ENCODE peak calls at places on chromosomes 12 and 14, in six cellular contexts. V, T, O, R, F and X are unnamed samples.

GRCh38 chr12:19946549-19946948 is 421.8 kb upstream of the PDE3A start:
- DNase-seq in V (peak), T (peak), O (no peak), R (no peak), F (peak), X (no peak)

GRCh38 chr14:22821193-22822016 is 6.2 kb upstream of the SLC7A7 start:
- DNase-seq in V (no peak), T (no peak), O (no peak), R (no peak), F (no peak), X (no peak)

GRCh38 chr14:74829238-74829637 is 46.7 kb downstream of the PROX2 start:
- DNase-seq in V (no peak), T (no peak), O (no peak), R (no peak), F (no peak), X (no peak)

GRCh38 chr12:95396849-95397498 is 77.0 kb upstream of the METAP2 start:
- DNase-seq in V (peak), T (peak), O (no peak), R (no peak), F (peak), X (peak)

GRCh38 chr12:57758566-57759359 is 3.9 kb downstream of the MARCHF9 start:
- DNase-seq in V (no peak), T (no peak), O (no peak), R (no peak), F (no peak), X (no peak)

GRCh38 chr12:6829532-6830220 is 1.5 kb downstream of the P3H3 start:
- DNase-seq in V (peak), T (no peak), O (no peak), R (no peak), F (peak), X (no peak)

GRCh38 chr14:44279357-44279756 is 227.7 kb downstream of the FSCB start:
- DNase-seq in V (no peak), T (no peak), O (no peak), R (no peak), F (no peak), X (no peak)

GRCh38 chr12:86712425-86712843 is 456.2 kb upstream of the MGAT4C start:
- DNase-seq in V (peak), T (peak), O (no peak), R (no peak), F (peak), X (peak)

GRCh38 chr12:2836576-2836975 is 1.7 kb upstream of the NRIP2 start:
- DNase-seq in V (no peak), T (no peak), O (no peak), R (no peak), F (no peak), X (no peak)

GRCh38 chr12:84551373-84551772 is 361.2 kb downstream of the SLC6A15 start:
- DNase-seq in V (no peak), T (no peak), O (no peak), R (no peak), F (no peak), X (no peak)

GRCh38 chr12:56461235-56462159 is 6.9 kb upstream of the SPRYD4 start:
- DNase-seq in V (peak), T (peak), O (no peak), R (no peak), F (peak), X (no peak)

GRCh38 chr12:87428701-87429277 is 600.4 kb downstream of the C12orf50 start:
- DNase-seq in V (peak), T (peak), O (no peak), R (no peak), F (peak), X (no peak)

GRCh38 chr12:106138279-106138645 is 492 bp downstream of the NUAK1 start:
- DNase-seq in V (no peak), T (no peak), O (no peak), R (no peak), F (no peak), X (peak)

GRCh38 chr14:104753528-104754212 is 723 bp downstream of the SIVA1 start:
- DNase-seq in V (no peak), T (peak), O (no peak), R (no peak), F (no peak), X (no peak)

GRCh38 chr12:57087689-57088441 is 1.0 kb upstream of the NAB2 start:
- DNase-seq in V (peak), T (peak), O (peak), R (peak), F (peak), X (peak)

GRCh38 chr12:27083861-27084271 is 1.5 kb upstream of the C12orf71 start:
- DNase-seq in V (peak), T (peak), O (no peak), R (peak), F (peak), X (no peak)

GRCh38 chr14:86050072-86050683 is 520.2 kb downstream of the FLRT2 start:
- DNase-seq in V (no peak), T (no peak), O (no peak), R (no peak), F (no peak), X (no peak)

GRCh38 chr14:101123639-101124525 is 220.4 kb upstream of the RTL1 start:
- DNase-seq in V (no peak), T (no peak), O (no peak), R (peak), F (peak), X (no peak)

GRCh38 chr12:39638178-39638577 is 18.6 kb upstream of the ABCD2 start:
- DNase-seq in V (no peak), T (no peak), O (no peak), R (no peak), F (no peak), X (no peak)

GRCh38 chr12:110622582-110622981 is 8.7 kb downstream of the TCTN1 start:
- DNase-seq in V (no peak), T (no peak), O (no peak), R (no peak), F (no peak), X (no peak)

GRCh38 chr14:33052899-33053400 is 114.3 kb downstream of the NPAS3 start:
- DNase-seq in V (no peak), T (no peak), O (no peak), R (no peak), F (no peak), X (no peak)

GRCh38 chr12:42094277-42094676 is 50.4 kb downstream of the GXYLT1 start:
- DNase-seq in V (peak), T (peak), O (no peak), R (no peak), F (peak), X (peak)

GRCh38 chr12:31589896-31590729 is 823 bp downstream of the DENND5B start:
- DNase-seq in V (peak), T (peak), O (peak), R (peak), F (peak), X (peak)

GRCh38 chr12:25882266-25882665 is 76.2 kb upstream of the RASSF8 start:
- DNase-seq in V (no peak), T (no peak), O (no peak), R (no peak), F (no peak), X (no peak)

GRCh38 chr14:102457491-102457890 is 52.1 kb downstream of the ANKRD9 start:
- DNase-seq in V (no peak), T (no peak), O (no peak), R (no peak), F (no peak), X (no peak)